ENCODE peak calls at places on chromosomes 1 and 21, in four cellular contexts. A is cardiac muscle cell; M is IMR-90; Z is CD8-positive, alpha-beta T cell. W is an unnamed sample.

GRCh38 chr1:79811173-79811572 is 804.6 kb upstream of the ADGRL4 start:
- DNase-seq in A (peak; percentile 61), M (peak; percentile 88), Z (no peak), W (peak; percentile 90)

GRCh38 chr1:213425631-213426030 is 374.6 kb downstream of the RPS6KC1 start:
- DNase-seq in A (no peak), M (no peak), Z (no peak), W (no peak)

GRCh38 chr1:226476066-226476465 is 68.2 kb upstream of the PARP1 start:
- DNase-seq in A (no peak), M (no peak), Z (no peak), W (no peak)

GRCh38 chr1:57722285-57722978 is 298.6 kb upstream of the DAB1 start:
- DNase-seq in A (no peak), M (no peak), Z (no peak), W (no peak)

GRCh38 chr21:46369520-46370235 is 45.7 kb downstream of the PCNT start:
- DNase-seq in A (no peak), M (no peak), Z (no peak), W (no peak)

GRCh38 chr1:168092566-168093355 is 44.0 kb downstream of the GPR161 start:
- DNase-seq in A (peak; percentile 55), M (no peak), Z (no peak), W (peak; percentile 38)

GRCh38 chr21:33587792-33588484 is 546 bp downstream of the DONSON start:
- DNase-seq in A (peak; percentile 41), M (peak; percentile 20), Z (no peak), W (peak; percentile 29)

GRCh38 chr1:170296642-170297041 is 150.9 kb downstream of the NTMT2 start:
- DNase-seq in A (no peak), M (peak; percentile 13), Z (no peak), W (peak; percentile 45)

GRCh38 chr1:68049941-68050878 is at the start of gene DIRAS3:
- DNase-seq in A (peak; percentile 67), M (peak; percentile 60), Z (no peak), W (peak; percentile 46)

GRCh38 chr1:176208034-176208433 is 948 bp upstream of the COP1 start:
- DNase-seq in A (no peak), M (no peak), Z (no peak), W (no peak)

GRCh38 chr21:35606578-35606977 is 453.7 kb downstream of the SETD4 start:
- DNase-seq in A (peak; percentile 14), M (no peak), Z (no peak), W (no peak)

GRCh38 chr1:68231627-68232303 is 558 bp downstream of the WLS start:
- DNase-seq in A (peak; percentile 85), M (peak; percentile 77), Z (no peak), W (peak; percentile 53)

GRCh38 chr1:175338447-175339135 is 146.0 kb upstream of the KIAA0040 start:
- DNase-seq in A (no peak), M (no peak), Z (peak; percentile 55), W (no peak)

GRCh38 chr21:38958940-38959685 is 153.4 kb downstream of the ETS2 start:
- DNase-seq in A (peak; percentile 88), M (peak; percentile 74), Z (no peak), W (peak; percentile 77)

GRCh38 chr1:116697892-116698595 is 30.5 kb upstream of the IGSF3 start:
- DNase-seq in A (no peak), M (no peak), Z (no peak), W (no peak)

GRCh38 chr1:198228925-198229324 is 72.1 kb downstream of the NEK7 start:
- DNase-seq in A (peak; percentile 21), M (no peak), Z (no peak), W (no peak)

GRCh38 chr1:207811920-207812720 is 60.3 kb downstream of the CD46 start:
- DNase-seq in A (peak; percentile 30), M (peak; percentile 32), Z (no peak), W (no peak)

GRCh38 chr21:28547795-28548194 is 444.9 kb downstream of the LTN1 start:
- DNase-seq in A (no peak), M (no peak), Z (no peak), W (peak; percentile 55)

GRCh38 chr1:182787002-182787324 is 2.6 kb upstream of the NPL start:
- DNase-seq in A (no peak), M (no peak), Z (no peak), W (no peak)
- H3K4me3 ChIP-seq in A (no peak overlapping the region), M (no peak overlapping the region), Z (no peak overlapping the region), W (no peak overlapping the region)

GRCh38 chr1:29698033-29698432 is 461.7 kb downstream of the PTPRU start:
- DNase-seq in A (peak; percentile 82), M (peak; percentile 59), Z (no peak), W (peak; percentile 63)
- TF ChIP-seq CTCF in A (peak; percentile 81), M (peak; percentile 69), Z (no peak), W (peak; percentile 79)

DNA sequence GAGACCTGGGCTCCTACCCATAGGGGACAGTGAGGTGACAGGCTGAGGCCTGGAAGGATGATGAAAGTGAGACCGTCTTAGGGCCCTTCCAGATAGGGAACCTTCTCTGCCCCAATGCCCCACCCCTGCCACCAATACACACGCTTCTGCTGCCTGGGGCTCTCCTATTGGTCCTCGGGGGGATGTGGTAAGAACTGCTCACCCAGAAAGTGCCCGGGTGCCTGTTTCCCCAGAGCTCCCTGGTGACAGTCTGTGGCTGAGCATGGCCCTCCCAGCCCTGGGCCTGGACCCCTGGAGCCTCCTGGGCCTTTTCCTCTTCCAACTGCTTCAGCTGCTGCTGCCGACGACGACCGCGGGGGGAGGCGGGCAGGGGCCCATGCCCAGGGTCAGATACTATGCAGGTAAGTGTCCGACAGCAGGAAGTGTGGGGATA is 948 bp downstream of the SEMA4A start:
- DNase-seq in A (no peak), M (no peak), Z (no peak), W (no peak)
- H3K4me3 ChIP-seq in A (no peak overlapping the region), M (no peak overlapping the region), Z (no peak overlapping the region), W (no peak overlapping the region)

GRCh38 chr1:15997637-15998280 is 6.3 kb upstream of the SRARP start:
- DNase-seq in A (no peak), M (no peak), Z (no peak), W (no peak)
- TF ChIP-seq CTCF in A (no peak), M (no peak), Z (no peak), W (no peak)

GRCh38 chr21:36707763-36708511 is 9.0 kb downstream of the SIM2 start:
- DNase-seq in A (no peak), M (no peak), Z (no peak), W (no peak)

GRCh38 chr21:36709868-36710728 is 11.2 kb downstream of the SIM2 start:
- DNase-seq in A (no peak), M (no peak), Z (no peak), W (no peak)

GRCh38 chr21:36710729-36711048 is 11.8 kb downstream of the SIM2 start:
- DNase-seq in A (peak; percentile 29), M (no peak), Z (no peak), W (no peak)

GRCh38 chr21:36708512-36709029 is 9.7 kb downstream of the SIM2 start:
- DNase-seq in A (no peak), M (no peak), Z (no peak), W (no peak)

DNA sequence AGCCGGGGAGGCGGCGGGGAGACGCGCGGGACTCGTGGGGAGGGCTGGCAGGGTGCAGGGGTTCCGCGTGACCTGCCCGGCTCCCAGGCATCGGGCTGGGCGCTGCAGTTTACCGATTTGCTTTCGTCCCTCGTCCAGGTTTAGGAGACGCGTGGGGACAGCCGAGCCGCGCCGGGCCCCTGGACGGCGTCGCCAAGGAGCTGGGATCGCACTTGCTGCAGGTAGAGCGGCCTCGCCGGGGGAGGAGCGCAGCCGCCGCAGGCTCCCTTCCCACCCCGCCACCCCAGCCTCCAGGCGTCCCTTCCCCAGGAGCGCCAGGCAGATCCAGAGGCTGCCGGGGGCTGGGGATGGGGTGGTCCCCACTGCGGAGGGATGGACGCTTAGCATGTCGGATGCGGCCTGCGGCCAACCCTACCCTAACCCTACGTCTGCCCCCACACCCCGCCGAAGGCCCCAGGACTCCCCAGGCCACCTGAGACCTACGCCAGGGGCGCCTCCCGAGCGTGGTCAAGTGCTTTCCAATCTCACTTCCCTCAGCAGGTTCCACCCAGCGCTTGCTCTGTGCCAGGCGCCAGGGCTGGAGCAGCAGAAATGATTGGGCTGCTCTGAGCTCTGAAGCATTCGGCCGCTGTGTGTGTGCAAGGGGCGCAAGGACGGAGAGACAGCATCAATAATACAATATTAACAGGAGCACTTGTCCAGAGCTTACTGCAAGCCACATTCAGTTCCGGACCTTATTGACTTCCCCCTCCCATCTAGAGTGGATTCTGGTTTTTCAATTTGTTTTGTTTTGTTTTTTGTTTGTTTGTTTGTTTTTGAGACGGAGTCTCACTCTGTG is 10.3 kb downstream of the SIM2 start:
- DNase-seq in A (no peak), M (no peak), Z (no peak), W (no peak)
- H3K4me3 ChIP-seq in A (no peak overlapping the region), M (no peak overlapping the region), Z (no peak overlapping the region), W (no peak overlapping the region)

DNA sequence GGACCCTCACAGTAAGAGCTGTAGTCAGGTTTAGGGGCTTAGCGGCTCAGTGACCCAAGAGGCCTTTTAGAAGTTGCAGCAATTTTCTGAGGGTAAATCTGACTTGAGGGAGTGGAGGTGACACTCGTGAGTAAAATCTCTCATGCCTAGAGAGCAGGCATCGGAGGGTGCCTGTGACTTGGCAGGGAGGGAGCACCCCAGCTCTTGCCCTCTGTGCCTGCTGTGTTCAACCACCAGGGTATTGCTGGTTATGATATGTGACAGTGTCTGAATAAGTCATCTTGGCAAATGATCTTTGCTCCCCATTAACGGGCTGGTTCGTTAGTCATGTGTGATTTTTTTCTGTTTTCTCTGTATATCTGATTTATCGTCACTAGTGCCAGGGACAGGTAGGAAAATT is 5.9 kb downstream of the MAN1C1 start:
- DNase-seq in A (no peak), M (no peak), Z (peak; percentile 55), W (no peak)
- TF ChIP-seq CTCF in A (no peak), M (no peak), Z (peak; percentile 34), W (no peak)